ENCODE peak calls at places on chromosome 16, in seven cellular contexts. Q is astrocyte of the cerebellum; O is gastrocnemius medialis; V is WTC11; K is ovary; D is adrenal gland; C is CD8-positive, alpha-beta T cell. Z is an unnamed sample.

GRCh38 chr16:1621851-1622250 is 9.7 kb downstream of the CRAMP1 start:
- DNase-seq in Q (no peak), O (no peak), V (no peak), K (no peak), D (no peak), C (no peak), Z (no peak)

GRCh38 chr16:8026450-8026849 is 563.9 kb downstream of the TMEM114 start:
- DNase-seq in Q (no peak), O (no peak), V (no peak), K (no peak), D (no peak), C (no peak), Z (no peak)

GRCh38 chr16:2664522-2665096 is 17.7 kb upstream of the KCTD5 start:
- DNase-seq in Q (no peak), O (no peak), V (no peak), K (no peak), D (peak), C (no peak), Z (no peak)

GRCh38 chr16:3094289-3095027 is 4.6 kb downstream of the ZSCAN10 start:
- DNase-seq in Q (no peak), O (no peak), V (peak), K (no peak), D (no peak), C (no peak), Z (no peak)

GRCh38 chr16:53041196-53041977 is 11.3 kb downstream of the CHD9NB start:
- DNase-seq in Q (no peak), O (peak), V (peak), K (peak), D (no peak), C (no peak), Z (peak)

GRCh38 chr16:3503513-3503912 is 2.7 kb downstream of the CLUAP1 start:
- DNase-seq in Q (no peak), O (no peak), V (no peak), K (peak), D (no peak), C (peak), Z (peak)

GRCh38 chr16:11253009-11253994 is 2.7 kb downstream of the SOCS1 start:
- DNase-seq in Q (no peak), O (no peak), V (no peak), K (no peak), D (no peak), C (no peak), Z (no peak)

GRCh38 chr16:74757347-74757746 is 17.3 kb downstream of the FA2H start:
- DNase-seq in Q (no peak), O (no peak), V (no peak), K (no peak), D (no peak), C (no peak), Z (no peak)

GRCh38 chr16:31267332-31268032 is 7.7 kb downstream of the ITGAM start:
- DNase-seq in Q (no peak), O (no peak), V (no peak), K (no peak), D (no peak), C (no peak), Z (no peak)

GRCh38 chr16:57016301-57016700 is 26.9 kb downstream of the NLRC5 start:
- DNase-seq in Q (no peak), O (no peak), V (no peak), K (no peak), D (no peak), C (no peak), Z (no peak)

GRCh38 chr16:79229371-79229770 is 371.2 kb downstream of the MAF start:
- DNase-seq in Q (no peak), O (no peak), V (no peak), K (no peak), D (no peak), C (no peak), Z (peak)

GRCh38 chr16:89581045-89581695 is 5.6 kb downstream of the CPNE7 start:
- DNase-seq in Q (peak), O (no peak), V (no peak), K (no peak), D (peak), C (no peak), Z (no peak)

GRCh38 chr16:4788489-4788889 is 344 bp upstream of the SEPTIN12 start:
- DNase-seq in Q (no peak), O (no peak), V (no peak), K (no peak), D (no peak), C (no peak), Z (no peak)

GRCh38 chr16:88847654-88848053 is 9.1 kb downstream of the GALNS start:
- DNase-seq in Q (no peak), O (no peak), V (no peak), K (no peak), D (no peak), C (no peak), Z (no peak)

GRCh38 chr16:19210175-19210924 is 42.3 kb downstream of the SYT17 start:
- DNase-seq in Q (no peak), O (no peak), V (no peak), K (no peak), D (no peak), C (no peak), Z (no peak)

GRCh38 chr16:8936421-8936820 is 27.3 kb downstream of the USP7 start:
- DNase-seq in Q (peak), O (peak), V (peak), K (no peak), D (peak), C (peak), Z (no peak)

GRCh38 chr16:4261557-4262172 is 11.2 kb downstream of the TFAP4 start:
- DNase-seq in Q (no peak), O (no peak), V (peak), K (peak), D (no peak), C (peak), Z (no peak)

GRCh38 chr16:78137179-78137578 is 37.7 kb downstream of the WWOX start:
- DNase-seq in Q (no peak), O (no peak), V (no peak), K (no peak), D (no peak), C (no peak), Z (no peak)

GRCh38 chr16:88956546-88957455 is 20.2 kb downstream of the CBFA2T3 start:
- DNase-seq in Q (no peak), O (no peak), V (no peak), K (no peak), D (no peak), C (no peak), Z (no peak)

GRCh38 chr16:29653436-29653835 is 9.6 kb upstream of the SPN start:
- DNase-seq in Q (no peak), O (no peak), V (no peak), K (no peak), D (no peak), C (no peak), Z (no peak)

GRCh38 chr16:80029706-80030481 is 429.4 kb upstream of the MAF start:
- DNase-seq in Q (no peak), O (no peak), V (no peak), K (no peak), D (no peak), C (no peak), Z (no peak)

GRCh38 chr16:57123216-57123968 is 31.0 kb downstream of the CPNE2 start:
- DNase-seq in Q (no peak), O (no peak), V (no peak), K (no peak), D (no peak), C (no peak), Z (no peak)

GRCh38 chr16:75485230-75486013 is 9.8 kb downstream of the CHST6 start:
- DNase-seq in Q (no peak), O (no peak), V (no peak), K (no peak), D (no peak), C (no peak), Z (no peak)

GRCh38 chr16:86887416-86887815 is 309.1 kb downstream of the FOXL1 start:
- DNase-seq in Q (no peak), O (no peak), V (no peak), K (no peak), D (no peak), C (no peak), Z (peak)

GRCh38 chr16:51759999-51760398 is 608.9 kb upstream of the SALL1 start:
- DNase-seq in Q (no peak), O (no peak), V (no peak), K (no peak), D (no peak), C (no peak), Z (no peak)

GRCh38 chr16:405548-406506 is 4.1 kb downstream of the DECR2 start:
- DNase-seq in Q (no peak), O (no peak), V (no peak), K (no peak), D (no peak), C (no peak), Z (no peak)

GRCh38 chr16:65413861-65414260 is 292.0 kb upstream of the CDH11 start:
- DNase-seq in Q (no peak), O (no peak), V (no peak), K (no peak), D (no peak), C (no peak), Z (no peak)

GRCh38 chr16:89315791-89316581 is 98.5 kb downstream of the ZNF778 start:
- DNase-seq in Q (peak), O (no peak), V (no peak), K (no peak), D (peak), C (peak), Z (no peak)

GRCh38 chr16:19400709-19401108 is 17.0 kb upstream of the TMC5 start:
- DNase-seq in Q (no peak), O (no peak), V (peak), K (no peak), D (no peak), C (no peak), Z (no peak)

GRCh38 chr16:88004391-88004790 is 53.2 kb downstream of the BANP start:
- DNase-seq in Q (no peak), O (no peak), V (no peak), K (no peak), D (no peak), C (no peak), Z (peak)

GRCh38 chr16:27313422-27314160 is at the start of gene IL4R:
- DNase-seq in Q (peak), O (peak), V (peak), K (peak), D (peak), C (peak), Z (peak)

GRCh38 chr16:1175566-1176279 is 22.8 kb downstream of the CACNA1H start:
- DNase-seq in Q (no peak), O (no peak), V (no peak), K (no peak), D (no peak), C (no peak), Z (no peak)

GRCh38 chr16:17831330-17831729 is 360.6 kb upstream of the XYLT1 start:
- DNase-seq in Q (no peak), O (no peak), V (peak), K (no peak), D (no peak), C (no peak), Z (no peak)

GRCh38 chr16:28822520-28823290 is at the start of gene ATXN2L:
- DNase-seq in Q (peak), O (peak), V (peak), K (peak), D (peak), C (peak), Z (peak)

GRCh38 chr16:24572069-24572468 is 32.7 kb downstream of the RBBP6 start:
- DNase-seq in Q (no peak), O (no peak), V (no peak), K (no peak), D (no peak), C (no peak), Z (no peak)

GRCh38 chr16:24573141-24573540 is 33.8 kb downstream of the RBBP6 start:
- DNase-seq in Q (no peak), O (no peak), V (no peak), K (no peak), D (no peak), C (no peak), Z (no peak)

GRCh38 chr16:24562811-24563210 is 23.4 kb downstream of the RBBP6 start:
- DNase-seq in Q (no peak), O (no peak), V (no peak), K (no peak), D (no peak), C (no peak), Z (no peak)

GRCh38 chr16:24568392-24568791 is 29.0 kb downstream of the RBBP6 start:
- DNase-seq in Q (no peak), O (no peak), V (no peak), K (no peak), D (no peak), C (no peak), Z (no peak)
- TF ChIP-seq CTCF in Q (peak), O (no peak), V (no peak), K (no peak), D (no peak), C (no peak), Z (peak)

GRCh38 chr16:68433316-68433715 is 15.0 kb downstream of the SMPD3 start:
- DNase-seq in Q (no peak), O (no peak), V (no peak), K (no peak), D (no peak), C (no peak), Z (no peak)

GRCh38 chr16:68434654-68435210 is 13.6 kb downstream of the SMPD3 start:
- DNase-seq in Q (no peak), O (no peak), V (no peak), K (no peak), D (no peak), C (no peak), Z (no peak)

GRCh38 chr16:68432701-68433100 is 15.6 kb downstream of the SMPD3 start:
- DNase-seq in Q (no peak), O (no peak), V (no peak), K (no peak), D (no peak), C (no peak), Z (no peak)

DNA sequence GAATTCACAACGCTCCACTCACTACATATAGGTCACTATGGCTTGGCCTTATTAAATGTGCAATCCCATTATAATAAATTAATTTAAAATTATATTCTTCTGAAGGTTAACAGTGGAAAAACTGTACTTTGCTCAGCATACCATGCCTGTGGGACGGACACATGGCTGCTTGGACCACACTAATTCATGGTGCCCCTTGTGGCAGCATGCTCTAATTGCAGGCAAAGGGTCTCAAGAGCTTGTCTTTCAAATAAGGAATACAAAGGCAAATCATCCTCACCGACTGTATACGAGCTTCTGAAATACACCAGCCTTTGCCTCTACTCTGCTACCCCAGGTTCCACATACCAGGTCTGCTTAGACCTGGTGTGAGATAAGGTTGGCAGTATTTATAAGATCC is 11.7 kb downstream of the SMPD3 start:
- DNase-seq in Q (no peak), O (no peak), V (peak), K (no peak), D (no peak), C (no peak), Z (no peak)
- TF ChIP-seq CTCF in Q (peak), O (no peak), V (peak), K (no peak), D (no peak), C (no peak), Z (no peak)

GRCh38 chr16:66429290-66429962 is 2.3 kb downstream of the BEAN1 start:
- DNase-seq in Q (no peak), O (no peak), V (no peak), K (no peak), D (no peak), C (no peak), Z (no peak)
- TF ChIP-seq CTCF in Q (peak), O (no peak), V (no peak), K (no peak), D (no peak), C (no peak), Z (no peak)

DNA sequence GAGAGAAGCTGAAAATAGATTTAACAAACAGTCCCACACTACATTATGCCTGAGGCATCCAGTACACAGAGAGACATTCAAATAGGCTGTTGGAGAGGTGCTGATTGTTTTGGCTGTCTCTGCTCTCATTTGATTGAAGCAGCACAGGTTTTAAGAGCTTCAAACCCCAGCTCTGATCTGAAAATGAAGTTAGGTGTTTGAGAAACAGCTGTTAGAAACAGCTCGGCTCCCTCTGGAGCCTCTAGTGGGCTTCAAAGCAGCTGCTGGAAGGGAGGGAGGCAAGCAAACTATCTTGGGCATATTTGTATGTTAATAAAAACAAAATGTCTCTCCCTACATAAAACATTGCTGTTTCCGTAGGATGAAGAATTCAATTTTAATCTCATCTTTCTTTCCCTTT is 607.3 kb upstream of the GOT2 start:
- DNase-seq in Q (no peak), O (no peak), V (no peak), K (no peak), D (no peak), C (no peak), Z (no peak)
- TF ChIP-seq CTCF in Q (no peak), O (no peak), V (no peak), K (no peak), D (no peak), C (no peak), Z (no peak)

DNA sequence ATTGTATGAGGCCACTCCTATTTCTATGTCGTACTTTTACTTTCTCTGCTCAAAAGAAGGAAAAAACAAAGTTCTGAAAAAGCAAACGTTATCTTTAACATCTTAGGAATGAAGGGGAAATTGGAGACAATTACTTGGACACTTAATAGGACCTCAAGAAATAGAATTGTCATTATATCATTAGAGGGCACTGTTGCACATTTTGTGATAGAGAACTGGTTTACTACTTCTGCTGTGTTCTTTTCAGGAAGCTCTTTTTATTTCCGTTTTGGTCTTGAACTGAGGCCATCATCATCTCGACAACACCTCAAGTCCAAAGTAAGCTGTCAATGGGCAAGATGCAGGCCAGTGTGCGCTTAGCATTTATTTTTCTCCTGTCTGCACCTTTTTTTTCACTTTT is 14.6 kb downstream of the COG4 start:
- DNase-seq in Q (no peak), O (no peak), V (no peak), K (no peak), D (no peak), C (no peak), Z (no peak)
- TF ChIP-seq CTCF in Q (no peak), O (no peak), V (no peak), K (no peak), D (no peak), C (no peak), Z (no peak)

GRCh38 chr16:69138608-69139007 is 6.2 kb downstream of the UTP4 start:
- DNase-seq in Q (no peak), O (no peak), V (no peak), K (no peak), D (no peak), C (no peak), Z (no peak)

GRCh38 chr16:69145658-69146057 is 13.2 kb downstream of the UTP4 start:
- DNase-seq in Q (no peak), O (peak), V (no peak), K (no peak), D (peak), C (no peak), Z (no peak)

GRCh38 chr16:69141936-69142335 is 9.5 kb downstream of the UTP4 start:
- DNase-seq in Q (no peak), O (no peak), V (no peak), K (no peak), D (no peak), C (no peak), Z (no peak)

GRCh38 chr16:69141014-69141413 is 8.6 kb downstream of the UTP4 start:
- DNase-seq in Q (no peak), O (no peak), V (no peak), K (no peak), D (no peak), C (no peak), Z (no peak)

DNA sequence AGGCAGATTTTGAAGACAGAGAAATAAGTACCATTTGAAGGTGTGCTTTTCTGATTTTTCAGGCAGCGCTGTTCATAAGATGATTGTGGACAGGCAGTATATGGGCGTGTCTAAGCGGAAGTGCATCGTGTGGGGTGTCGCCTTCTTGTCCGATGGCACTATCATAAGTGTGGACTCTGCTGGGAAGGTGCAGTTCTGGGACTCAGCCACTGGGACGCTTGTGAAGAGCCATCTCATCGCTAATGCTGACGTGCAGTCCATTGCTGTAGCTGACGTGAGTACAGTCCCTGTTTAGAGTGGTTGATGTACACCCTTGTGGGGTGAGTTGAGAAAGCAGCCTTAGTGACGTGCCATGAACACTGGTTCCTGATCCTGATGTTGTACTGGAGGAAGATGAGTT is 10.7 kb downstream of the UTP4 start:
- DNase-seq in Q (no peak), O (no peak), V (no peak), K (no peak), D (no peak), C (no peak), Z (no peak)
- TF ChIP-seq CTCF in Q (no peak), O (no peak), V (no peak), K (no peak), D (no peak), C (no peak), Z (no peak)

GRCh38 chr16:49754495-49755290 is 101.2 kb downstream of the ZNF423 start:
- DNase-seq in Q (no peak), O (no peak), V (peak), K (no peak), D (no peak), C (no peak), Z (no peak)
- TF ChIP-seq CTCF in Q (no peak), O (no peak), V (no peak), K (no peak), D (no peak), C (no peak), Z (no peak)

Z was measured in sigmoid colon.